ENCODE peak calls at places on chromosomes 4 and X, in four cellular contexts. F is LoVo, Z is GM12891, N is NCI-H1417. K is an unnamed sample.

GRCh38 chr4:7805533-7806079 is 134.1 kb downstream of the AFAP1 start:
- DNase-seq in F (peak; percentile 32), N (no peak), Z (no peak), K (peak; percentile 99)

GRCh38 chr4:163638909-163639308 is 144.4 kb downstream of the TMA16 start:
- DNase-seq in N (no peak), Z (no peak), F (no peak), K (no peak)

GRCh38 chr4:123120473-123120872 is 198.1 kb upstream of the NUDT6 start:
- DNase-seq in Z (no peak), N (no peak), F (no peak), K (peak; percentile 45)

GRCh38 chr4:152278505-152279301 is 257.2 kb downstream of the FBXW7 start:
- DNase-seq in N (no peak), Z (no peak), F (no peak), K (no peak)

GRCh38 chrX:130401415-130402210 is at the start of gene RBMX2:
- DNase-seq in N (peak; percentile 84), Z (peak; percentile 69), F (peak; percentile 78), K (peak; percentile 72)

GRCh38 chr4:165398570-165398969 is 19.8 kb downstream of the CPE start:
- DNase-seq in N (peak; percentile 95), F (no peak), Z (no peak), K (peak; percentile 59)

GRCh38 chr4:142493255-142493976 is 352.7 kb downstream of the INPP4B start:
- DNase-seq in Z (no peak), F (no peak), N (no peak), K (no peak)

GRCh38 chr4:6688879-6689505 is 4.7 kb upstream of the S100P start:
- DNase-seq in Z (peak; percentile 59), N (no peak), F (peak; percentile 82), K (peak; percentile 90)

GRCh38 chr4:10243856-10244255 is 127.3 kb upstream of the WDR1 start:
- DNase-seq in Z (no peak), N (no peak), F (no peak), K (no peak)

K was measured in fibroblast of pulmonary artery.